ENCODE peak calls at places on chromosome 19, in four cellular contexts. One of them, this sample, is unnamed.

GRCh38 chr19:40497214-40497613 is 30.4 kb downstream of the SPTBN4 start:
- DNase-seq in NCI-H524: no peak
- DNase-seq in psoas muscle: no peak
- DNase-seq in epithelial cell of esophagus: no peak
- DNase-seq in this sample: no peak

GRCh38 chr19:45800009-45800553 is 7.4 kb upstream of the DMWD start:
- DNase-seq in NCI-H524: no peak
- DNase-seq in psoas muscle: no peak
- DNase-seq in epithelial cell of esophagus: no peak
- DNase-seq in this sample: no peak

GRCh38 chr19:23554548-23554947 is 132.5 kb downstream of the ZNF675 start:
- DNase-seq in epithelial cell of esophagus: peak
- DNase-seq in psoas muscle: no peak
- DNase-seq in NCI-H524: no peak
- DNase-seq in this sample: no peak

GRCh38 chr19:13600802-13601201 is 94.5 kb upstream of the CACNA1A start:
- DNase-seq in psoas muscle: no peak
- DNase-seq in NCI-H524: no peak
- DNase-seq in epithelial cell of esophagus: no peak
- DNase-seq in this sample: no peak

GRCh38 chr19:3880471-3881271 is at the start of gene ATCAY:
- DNase-seq in epithelial cell of esophagus: no peak
- DNase-seq in psoas muscle: no peak
- DNase-seq in NCI-H524: peak
- DNase-seq in this sample: peak

GRCh38 chr19:2800506-2800905 is 15.2 kb downstream of the THOP1 start:
- DNase-seq in NCI-H524: no peak
- DNase-seq in psoas muscle: no peak
- DNase-seq in epithelial cell of esophagus: no peak
- DNase-seq in this sample: no peak

GRCh38 chr19:6754653-6755463 is 12.4 kb downstream of the SH2D3A start:
- DNase-seq in psoas muscle: no peak
- DNase-seq in NCI-H524: no peak
- DNase-seq in epithelial cell of esophagus: no peak
- DNase-seq in this sample: no peak

GRCh38 chr19:42542791-42543190 is 14.5 kb upstream of the CEACAM1 start:
- DNase-seq in psoas muscle: no peak
- DNase-seq in epithelial cell of esophagus: no peak
- DNase-seq in NCI-H524: no peak
- DNase-seq in this sample: no peak

GRCh38 chr19:30518965-30519606 is 146.9 kb downstream of the ZNF536 start:
- DNase-seq in epithelial cell of esophagus: no peak
- DNase-seq in NCI-H524: no peak
- DNase-seq in psoas muscle: no peak
- DNase-seq in this sample: no peak

GRCh38 chr19:17806945-17807344 is 12.0 kb downstream of the B3GNT3 start:
- DNase-seq in NCI-H524: no peak
- DNase-seq in epithelial cell of esophagus: no peak
- DNase-seq in psoas muscle: no peak
- DNase-seq in this sample: no peak

GRCh38 chr19:5138606-5139594 is 170.0 kb downstream of the KDM4B start:
- DNase-seq in epithelial cell of esophagus: peak
- DNase-seq in psoas muscle: peak
- DNase-seq in NCI-H524: no peak
- DNase-seq in this sample: no peak

GRCh38 chr19:3968556-3969434 is 2.1 kb downstream of the DAPK3 start:
- DNase-seq in NCI-H524: no peak
- DNase-seq in epithelial cell of esophagus: peak
- DNase-seq in psoas muscle: peak
- DNase-seq in this sample: peak

GRCh38 chr19:30854661-30855060 is 482.5 kb downstream of the ZNF536 start:
- DNase-seq in NCI-H524: no peak
- DNase-seq in psoas muscle: no peak
- DNase-seq in epithelial cell of esophagus: no peak
- DNase-seq in this sample: no peak

GRCh38 chr19:16349551-16350171 is 25.0 kb downstream of the KLF2 start:
- DNase-seq in psoas muscle: no peak
- DNase-seq in NCI-H524: no peak
- DNase-seq in epithelial cell of esophagus: no peak
- DNase-seq in this sample: no peak

GRCh38 chr19:55384576-55385235 is 614 bp upstream of the TMEM238 start:
- DNase-seq in NCI-H524: no peak
- DNase-seq in epithelial cell of esophagus: no peak
- DNase-seq in psoas muscle: no peak
- DNase-seq in this sample: peak

GRCh38 chr19:16944626-16945363 is 56.0 kb downstream of the F2RL3 start:
- DNase-seq in epithelial cell of esophagus: no peak
- DNase-seq in NCI-H524: no peak
- DNase-seq in psoas muscle: no peak
- DNase-seq in this sample: no peak

GRCh38 chr19:38251564-38252051 is 4.6 kb downstream of the PPP1R14A start:
- DNase-seq in NCI-H524: no peak
- DNase-seq in epithelial cell of esophagus: peak
- DNase-seq in psoas muscle: peak
- DNase-seq in this sample: peak

GRCh38 chr19:10505583-10506229 is 2.5 kb upstream of the KEAP1 start:
- DNase-seq in psoas muscle: peak
- DNase-seq in epithelial cell of esophagus: peak
- DNase-seq in NCI-H524: peak
- DNase-seq in this sample: peak

GRCh38 chr19:2494447-2495129 is 18.7 kb downstream of the GADD45B start:
- DNase-seq in epithelial cell of esophagus: peak
- DNase-seq in psoas muscle: peak
- DNase-seq in NCI-H524: no peak
- DNase-seq in this sample: no peak

GRCh38 chr19:3175761-3176714 is 2.5 kb upstream of the S1PR4 start:
- DNase-seq in epithelial cell of esophagus: peak
- DNase-seq in NCI-H524: no peak
- DNase-seq in psoas muscle: no peak
- DNase-seq in this sample: no peak

GRCh38 chr19:11995174-11995573 is 30.3 kb downstream of the ZNF763 start:
- DNase-seq in psoas muscle: no peak
- DNase-seq in epithelial cell of esophagus: no peak
- DNase-seq in NCI-H524: no peak
- DNase-seq in this sample: no peak

GRCh38 chr19:2385053-2385721 is 25.1 kb downstream of the TMPRSS9 start:
- DNase-seq in psoas muscle: peak
- DNase-seq in NCI-H524: peak
- DNase-seq in epithelial cell of esophagus: peak
- DNase-seq in this sample: peak

GRCh38 chr19:6464070-6464873 is at the start of gene CRB3:
- DNase-seq in NCI-H524: no peak
- DNase-seq in epithelial cell of esophagus: peak
- DNase-seq in psoas muscle: no peak
- DNase-seq in this sample: no peak

GRCh38 chr19:40610396-40611064 is 9.4 kb downstream of the LTBP4 start:
- DNase-seq in NCI-H524: no peak
- DNase-seq in psoas muscle: peak
- DNase-seq in epithelial cell of esophagus: peak
- DNase-seq in this sample: no peak

GRCh38 chr19:39127812-39128510 is 2.4 kb downstream of the PAK4 start:
- DNase-seq in epithelial cell of esophagus: no peak
- DNase-seq in psoas muscle: no peak
- DNase-seq in NCI-H524: no peak
- DNase-seq in this sample: no peak

GRCh38 chr19:28574212-28574611 is 638.7 kb downstream of the UQCRFS1 start:
- DNase-seq in epithelial cell of esophagus: no peak
- DNase-seq in NCI-H524: no peak
- DNase-seq in psoas muscle: no peak
- DNase-seq in this sample: no peak

GRCh38 chr19:35292986-35293732 is 1.2 kb downstream of the MAG start:
- DNase-seq in psoas muscle: no peak
- DNase-seq in epithelial cell of esophagus: no peak
- DNase-seq in NCI-H524: peak
- DNase-seq in this sample: no peak

GRCh38 chr19:38420935-38421334 is 5.1 kb downstream of the RASGRP4 start:
- DNase-seq in psoas muscle: no peak
- DNase-seq in epithelial cell of esophagus: no peak
- DNase-seq in NCI-H524: no peak
- DNase-seq in this sample: no peak

GRCh38 chr19:46536391-46536790 is 40.7 kb upstream of the PNMA8B start:
- DNase-seq in psoas muscle: no peak
- DNase-seq in epithelial cell of esophagus: no peak
- DNase-seq in NCI-H524: no peak
- DNase-seq in this sample: no peak

GRCh38 chr19:39969266-39969665 is 1.7 kb upstream of the PSMC4 start:
- DNase-seq in epithelial cell of esophagus: peak
- DNase-seq in psoas muscle: no peak
- DNase-seq in NCI-H524: no peak
- DNase-seq in this sample: no peak

GRCh38 chr19:2976609-2977000 is 759 bp upstream of the TLE6 start:
- DNase-seq in NCI-H524: no peak
- DNase-seq in epithelial cell of esophagus: no peak
- DNase-seq in psoas muscle: no peak
- DNase-seq in this sample: peak

GRCh38 chr19:37012093-37012745 is 66.0 kb upstream of the ZNF420 start:
- DNase-seq in NCI-H524: no peak
- DNase-seq in psoas muscle: no peak
- DNase-seq in epithelial cell of esophagus: no peak
- DNase-seq in this sample: no peak

GRCh38 chr19:8986296-8986695 is 23.9 kb downstream of the MUC16 start:
- DNase-seq in epithelial cell of esophagus: no peak
- DNase-seq in psoas muscle: no peak
- DNase-seq in NCI-H524: no peak
- DNase-seq in this sample: no peak

GRCh38 chr19:16266586-16266942 is 58.1 kb upstream of the KLF2 start:
- DNase-seq in NCI-H524: no peak
- DNase-seq in psoas muscle: no peak
- DNase-seq in epithelial cell of esophagus: no peak
- DNase-seq in this sample: no peak

GRCh38 chr19:39126593-39127187 is 1.1 kb downstream of the PAK4 start:
- DNase-seq in NCI-H524: no peak
- DNase-seq in psoas muscle: no peak
- DNase-seq in epithelial cell of esophagus: peak
- DNase-seq in this sample: no peak

GRCh38 chr19:6126335-6126974 is 9.0 kb upstream of the ACSBG2 start:
- DNase-seq in psoas muscle: no peak
- DNase-seq in NCI-H524: peak
- DNase-seq in epithelial cell of esophagus: peak
- DNase-seq in this sample: peak

GRCh38 chr19:42081584-42082258 is 5.8 kb downstream of the ZNF574 start:
- DNase-seq in NCI-H524: peak
- DNase-seq in psoas muscle: no peak
- DNase-seq in epithelial cell of esophagus: peak
- DNase-seq in this sample: peak

GRCh38 chr19:49064768-49065611 is at the start of gene NTF4:
- DNase-seq in NCI-H524: no peak
- DNase-seq in epithelial cell of esophagus: peak
- DNase-seq in psoas muscle: peak
- DNase-seq in this sample: peak

This sample was measured in NCI-H82.